ENCODE peak calls at places on chromosomes 11 and 22, in ten cellular contexts. Z is IMR-90, Y is uterus, H is lower leg skin, E is astrocyte of the spinal cord, W is adrenal gland, L is psoas muscle, G is PC-3, B is GM13976, M is Panc1. K is an unnamed sample.

GRCh38 chr11:31940396-31941037 is 129.4 kb upstream of the PAX6 start:
- DNase-seq in Z (peak; percentile 30), Y (no peak), H (no peak), E (peak; percentile 15), W (no peak), L (no peak), G (no peak), B (no peak), M (no peak), K (no peak)

GRCh38 chr11:104570088-104570701 is 328.1 kb downstream of the CASP12 start:
- DNase-seq in Z (no peak), Y (no peak), H (no peak), E (peak; percentile 4), W (no peak), L (no peak), G (peak; percentile 84), B (no peak), M (no peak), K (no peak)

GRCh38 chr11:20193307-20193706 is 33.0 kb upstream of the DBX1 start:
- DNase-seq in Z (no peak), Y (no peak), H (no peak), E (no peak), W (no peak), L (no peak), G (no peak), B (no peak), M (no peak), K (no peak)

GRCh38 chr22:19886605-19887250 is 32.1 kb upstream of the GNB1L start:
- DNase-seq in Z (peak; percentile 61), Y (peak; percentile 12), H (no peak), E (peak; percentile 32), W (no peak), L (peak; percentile 25), G (no peak), B (no peak), M (no peak), K (no peak)

GRCh38 chr11:3086114-3086513 is 28.9 kb upstream of the CARS1 start:
- DNase-seq in Z (no peak), Y (no peak), H (no peak), E (no peak), W (no peak), L (no peak), G (no peak), B (peak; percentile 22), M (no peak), K (no peak)

GRCh38 chr11:128830836-128831780 is 36.0 kb downstream of the KCNJ1 start:
- DNase-seq in Z (peak; percentile 84), Y (peak; percentile 77), H (peak; percentile 74), E (peak; percentile 85), W (peak; percentile 80), L (peak; percentile 78), G (peak; percentile 91), B (peak; percentile 70), M (peak; percentile 74), K (peak; percentile 77)

GRCh38 chr22:35400335-35400680 is 368 bp downstream of the MCM5 start:
- DNase-seq in Z (no peak), Y (no peak), H (no peak), E (no peak), W (no peak), L (no peak), G (no peak), B (no peak), M (no peak), K (no peak)

GRCh38 chr22:37999236-37999635 is 14.9 kb upstream of the SOX10 start:
- DNase-seq in Z (no peak), Y (no peak), H (peak; percentile 43), E (no peak), W (no peak), L (no peak), G (peak; percentile 60), B (no peak), M (no peak), K (no peak)

DNA sequence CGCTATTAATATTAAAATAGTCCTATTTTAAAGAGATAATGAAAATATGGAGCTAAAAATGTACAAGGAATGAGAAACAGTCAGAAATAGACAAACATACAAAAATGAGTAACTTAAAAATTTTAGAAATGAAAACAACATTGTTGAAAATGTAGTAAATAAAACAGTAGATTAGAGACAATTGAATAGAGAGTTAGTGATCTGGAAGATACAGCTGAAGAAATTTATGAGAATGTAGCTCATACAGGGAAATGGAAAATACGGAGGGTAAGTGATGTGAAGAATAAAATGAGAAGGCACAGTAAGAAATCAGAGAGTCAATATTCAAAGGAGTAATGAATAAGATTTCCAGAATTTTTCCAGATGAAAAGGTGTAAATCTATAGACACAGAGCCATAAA is 424.8 kb downstream of the SOX6 start:
- DNase-seq in Z (no peak), Y (no peak), H (no peak), E (no peak), W (no peak), L (no peak), G (no peak), B (no peak), M (no peak), K (no peak)
- TF ChIP-seq CTCF in Z (no peak), Y (no peak), H (no peak), E (no peak), W (no peak), L (no peak), G (no peak), B (no peak), M (no peak), K (no peak)

GRCh38 chr22:17638432-17639237 is at the start of gene BCL2L13:
- DNase-seq in Z (peak; percentile 90), Y (peak; percentile 92), H (peak; percentile 89), E (peak; percentile 89), W (peak; percentile 91), L (peak; percentile 93), G (peak; percentile 86), B (peak; percentile 95), M (peak; percentile 45), K (peak; percentile 93)
- TF ChIP-seq CTCF in Z (peak; percentile 1), Y (peak; percentile 34), H (no peak), E (no peak), W (peak; percentile 6), L (no peak), G (no peak), B (no peak), M (no peak), K (no peak)

GRCh38 chr11:79054636-79055035 is 386.2 kb downstream of the TENM4 start:
- DNase-seq in Z (peak; percentile 87), Y (no peak), H (no peak), E (peak; percentile 82), W (no peak), L (no peak), G (peak; percentile 65), B (no peak), M (no peak), K (no peak)

GRCh38 chr11:79049627-79050238 is 391.1 kb downstream of the TENM4 start:
- DNase-seq in Z (no peak), Y (no peak), H (no peak), E (no peak), W (no peak), L (no peak), G (no peak), B (no peak), M (no peak), K (no peak)

GRCh38 chr11:79055866-79056632 is 384.8 kb downstream of the TENM4 start:
- DNase-seq in Z (peak; percentile 79), Y (peak; percentile 24), H (no peak), E (peak; percentile 81), W (no peak), L (peak; percentile 34), G (no peak), B (no peak), M (no peak), K (no peak)

GRCh38 chr11:79050784-79051183 is 390.0 kb downstream of the TENM4 start:
- DNase-seq in Z (peak; percentile 89), Y (no peak), H (no peak), E (no peak), W (no peak), L (no peak), G (no peak), B (no peak), M (no peak), K (no peak)

DNA sequence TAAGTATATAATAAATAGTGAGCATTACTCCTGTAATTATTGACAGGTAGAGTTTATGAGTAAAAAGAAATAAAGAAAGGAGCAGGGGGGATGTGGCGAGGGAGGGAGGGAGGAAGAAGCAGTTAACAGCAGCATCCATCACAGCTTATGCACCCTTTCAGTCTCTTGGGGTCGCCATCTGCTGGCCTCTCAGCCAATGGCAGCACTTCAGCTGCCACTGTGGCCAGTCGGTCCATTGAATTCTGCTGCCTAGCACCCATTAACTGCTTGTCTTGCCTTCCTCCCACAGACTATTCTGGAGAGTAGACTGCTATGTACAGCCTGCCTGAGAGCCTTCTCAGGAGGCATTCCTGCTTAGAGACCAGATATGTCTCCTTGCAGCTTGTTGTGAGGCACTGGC is 388.3 kb downstream of the TENM4 start:
- DNase-seq in Z (no peak), Y (no peak), H (no peak), E (peak; percentile 35), W (no peak), L (no peak), G (peak; percentile 19), B (no peak), M (no peak), K (no peak)
- TF ChIP-seq CTCF in Z (peak; percentile 17), Y (no peak), H (no peak), E (peak; percentile 53), W (no peak), L (no peak), G (peak; percentile 40), B (no peak), M (peak; percentile 41), K (no peak)

GRCh38 chr22:23856721-23857605 is 712 bp upstream of the SLC2A11 start:
- DNase-seq in Z (peak; percentile 46), Y (no peak), H (no peak), E (peak; percentile 24), W (no peak), L (peak; percentile 55), G (no peak), B (no peak), M (no peak), K (no peak)
- TF ChIP-seq CTCF in Z (peak; percentile 9), Y (no peak), H (no peak), E (no peak), W (peak; percentile 25), L (no peak), G (no peak), B (no peak), M (no peak), K (no peak)